ENCODE peak calls at places on chromosome 10, in seven cellular contexts. O is HCT116, X is HepG2, F is SK-N-SH, N is GM12878, L is K562, I is H1. A is an unnamed sample.

GRCh38 chr10:131310054-131310903 is 1.2 kb downstream of the TCERG1L start:
- DNase-seq in O (no peak), X (no peak), F (no peak), N (no peak), L (peak), I (no peak), A (no peak)

GRCh38 chr10:100730739-100731602 is 14.4 kb upstream of the PAX2 start:
- DNase-seq in O (no peak), X (peak), F (peak), N (peak), L (no peak), I (no peak), A (no peak)

GRCh38 chr10:95531041-95531809 is 29.9 kb downstream of the SORBS1 start:
- DNase-seq in O (no peak), X (no peak), F (peak), N (no peak), L (peak), I (no peak), A (no peak)

GRCh38 chr10:47049906-47050305 is 138.7 kb downstream of the PTPN20 start:
- DNase-seq in O (no peak), X (no peak), F (no peak), N (no peak), L (no peak), I (no peak), A (no peak)

GRCh38 chr10:3494131-3494878 is 290.7 kb downstream of the KLF6 start:
- DNase-seq in O (no peak), X (no peak), F (no peak), N (no peak), L (no peak), I (no peak), A (no peak)

GRCh38 chr10:24390746-24391145 is 181.8 kb downstream of the KIAA1217 start:
- DNase-seq in O (no peak), X (no peak), F (no peak), N (no peak), L (no peak), I (no peak), A (no peak)

GRCh38 chr10:71621783-71622526 is 97.6 kb downstream of the C10orf105 start:
- DNase-seq in O (peak), X (peak), F (no peak), N (no peak), L (no peak), I (no peak), A (no peak)

GRCh38 chr10:38730076-38730475 is 635.9 kb downstream of the ZNF37A start:
- DNase-seq in O (no peak), X (no peak), F (no peak), N (no peak), L (no peak), I (no peak), A (no peak)

GRCh38 chr10:37947526-37947925 is 28.9 kb downstream of the ZNF25 start:
- DNase-seq in O (no peak), X (no peak), F (no peak), N (no peak), L (no peak), I (no peak), A (no peak)

GRCh38 chr10:31761156-31761555 is 167.5 kb downstream of the ARHGAP12 start:
- DNase-seq in O (no peak), X (no peak), F (no peak), N (no peak), L (no peak), I (no peak), A (no peak)

GRCh38 chr10:72387187-72387586 is 32.5 kb upstream of the DNAJB12 start:
- DNase-seq in O (no peak), X (no peak), F (no peak), N (no peak), L (no peak), I (no peak), A (no peak)

GRCh38 chr10:8050561-8051108 is 3.9 kb upstream of the GATA3 start:
- DNase-seq in O (no peak), X (peak), F (no peak), N (no peak), L (no peak), I (no peak), A (no peak)

GRCh38 chr10:79146611-79147130 is 77.9 kb downstream of the ZMIZ1 start:
- DNase-seq in O (no peak), X (no peak), F (no peak), N (no peak), L (no peak), I (no peak), A (no peak)

GRCh38 chr10:57338823-57339558 is 928.7 kb downstream of the IPMK start:
- DNase-seq in O (no peak), X (peak), F (peak), N (peak), L (peak), I (no peak), A (peak)

GRCh38 chr10:74072503-74072902 is 74.6 kb downstream of the VCL start:
- DNase-seq in O (peak), X (no peak), F (no peak), N (no peak), L (no peak), I (no peak), A (no peak)

GRCh38 chr10:95728535-95728934 is 27.4 kb upstream of the ENTPD1 start:
- DNase-seq in O (no peak), X (no peak), F (no peak), N (no peak), L (no peak), I (no peak), A (peak)

GRCh38 chr10:75469018-75469616 is 37.7 kb downstream of the LRMDA start:
- DNase-seq in O (no peak), X (peak), F (no peak), N (no peak), L (no peak), I (no peak), A (no peak)

GRCh38 chr10:119659951-119660350 is 8.8 kb downstream of the BAG3 start:
- DNase-seq in O (no peak), X (peak), F (no peak), N (no peak), L (no peak), I (no peak), A (no peak)

GRCh38 chr10:16967000-16967865 is 150.0 kb upstream of the RSU1 start:
- DNase-seq in O (no peak), X (no peak), F (no peak), N (no peak), L (no peak), I (no peak), A (no peak)

GRCh38 chr10:78763651-78764395 is 304.9 kb upstream of the ZMIZ1 start:
- DNase-seq in O (no peak), X (no peak), F (no peak), N (no peak), L (no peak), I (no peak), A (no peak)

GRCh38 chr10:80407836-80408197 is 534 bp upstream of the PRXL2A start:
- DNase-seq in O (peak), X (peak), F (peak), N (no peak), L (no peak), I (no peak), A (peak)

GRCh38 chr10:8040651-8041050 is 13.8 kb upstream of the GATA3 start:
- DNase-seq in O (no peak), X (no peak), F (no peak), N (no peak), L (no peak), I (no peak), A (no peak)

GRCh38 chr10:12348870-12349627 is at the start of gene CAMK1D:
- DNase-seq in O (no peak), X (no peak), F (peak), N (no peak), L (peak), I (peak), A (peak)

GRCh38 chr10:122301055-122301810 is 30.1 kb downstream of the BTBD16 start:
- DNase-seq in O (no peak), X (no peak), F (no peak), N (no peak), L (no peak), I (no peak), A (no peak)

GRCh38 chr10:3427846-3428442 is 255.4 kb upstream of the PITRM1 start:
- DNase-seq in O (no peak), X (no peak), F (no peak), N (no peak), L (no peak), I (no peak), A (no peak)

GRCh38 chr10:46091080-46091833 is 45.2 kb upstream of the MSMB start:
- DNase-seq in O (no peak), X (no peak), F (no peak), N (no peak), L (no peak), I (no peak), A (no peak)

GRCh38 chr10:35963685-35964084 is 321.6 kb upstream of the FZD8 start:
- DNase-seq in O (no peak), X (no peak), F (no peak), N (no peak), L (no peak), I (no peak), A (no peak)

GRCh38 chr10:3468919-3469638 is 296.5 kb upstream of the PITRM1 start:
- DNase-seq in O (peak), X (no peak), F (no peak), N (no peak), L (no peak), I (no peak), A (peak)

GRCh38 chr10:79376078-79376628 is 28.9 kb downstream of the PPIF start:
- DNase-seq in O (no peak), X (no peak), F (no peak), N (no peak), L (no peak), I (no peak), A (no peak)

GRCh38 chr10:117431160-117431559 is 55.9 kb upstream of the PDZD8 start:
- DNase-seq in O (peak), X (no peak), F (no peak), N (no peak), L (no peak), I (no peak), A (no peak)

GRCh38 chr10:128186959-128187787 is 61.0 kb upstream of the MKI67 start:
- DNase-seq in O (no peak), X (no peak), F (peak), N (no peak), L (no peak), I (no peak), A (no peak)

GRCh38 chr10:117221156-117221711 is 19.7 kb upstream of the SLC18A2 start:
- DNase-seq in O (peak), X (peak), F (peak), N (no peak), L (no peak), I (no peak), A (no peak)

GRCh38 chr10:71710519-71710918 is 9.1 kb downstream of the C10orf105 start:
- DNase-seq in O (no peak), X (no peak), F (no peak), N (no peak), L (no peak), I (no peak), A (no peak)

DNA sequence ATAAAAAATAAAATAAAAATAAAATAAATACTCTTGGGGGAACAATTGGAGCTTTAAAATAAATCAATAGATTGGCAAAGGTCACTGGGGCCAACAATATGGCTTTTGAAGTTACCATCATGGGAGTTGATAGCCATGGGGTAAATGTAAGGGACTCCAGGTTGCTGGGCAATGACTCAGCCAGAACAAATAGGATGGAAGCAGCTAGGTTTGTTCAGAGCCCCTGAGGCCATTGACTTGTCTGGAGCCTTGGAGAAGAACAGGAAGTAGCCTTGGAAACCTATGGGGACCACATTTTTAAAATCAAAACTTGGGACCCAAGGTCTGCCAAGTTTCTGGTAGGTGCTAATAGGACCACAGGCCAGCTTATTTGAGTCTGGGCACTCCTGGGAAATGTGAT is 20.2 kb upstream of the FRA10AC1 start:
- DNase-seq in O (no peak), X (no peak), F (no peak), N (no peak), L (no peak), I (no peak), A (peak)
- TF ChIP-seq JUND in O (no peak), X (no peak), F (no peak), N (no peak), L (no peak), I (no peak), A (no peak)

GRCh38 chr10:13945760-13946460 is 359.1 kb downstream of the PRPF18 start:
- DNase-seq in O (no peak), X (no peak), F (no peak), N (no peak), L (no peak), I (no peak), A (no peak)
- TF ChIP-seq JUND in O (no peak), X (no peak), F (no peak), N (no peak), L (no peak), I (no peak), A (no peak)

DNA sequence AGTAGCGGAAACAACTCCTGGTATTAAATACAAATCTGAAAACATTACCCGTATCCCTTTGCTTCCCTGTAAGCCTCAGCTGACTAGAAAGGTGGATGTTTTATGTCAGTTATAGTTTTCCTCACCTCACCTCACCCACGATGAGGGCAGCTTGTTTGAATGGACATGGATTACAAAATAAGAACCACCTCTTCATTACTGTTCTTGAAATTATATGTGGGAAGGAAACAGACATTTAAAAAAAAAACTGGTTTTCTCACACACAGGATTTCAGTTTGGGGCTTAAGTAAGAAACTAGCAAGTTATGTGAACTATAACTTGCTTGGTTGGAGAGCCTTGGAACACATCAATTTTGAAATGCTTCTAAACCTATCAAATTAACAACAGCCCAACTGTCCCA is 232.9 kb upstream of the CCDC6 start:
- DNase-seq in O (no peak), X (no peak), F (no peak), N (no peak), L (no peak), I (no peak), A (peak)
- TF ChIP-seq JUND in O (no peak), X (no peak), F (no peak), N (no peak), L (no peak), I (no peak), A (no peak)

DNA sequence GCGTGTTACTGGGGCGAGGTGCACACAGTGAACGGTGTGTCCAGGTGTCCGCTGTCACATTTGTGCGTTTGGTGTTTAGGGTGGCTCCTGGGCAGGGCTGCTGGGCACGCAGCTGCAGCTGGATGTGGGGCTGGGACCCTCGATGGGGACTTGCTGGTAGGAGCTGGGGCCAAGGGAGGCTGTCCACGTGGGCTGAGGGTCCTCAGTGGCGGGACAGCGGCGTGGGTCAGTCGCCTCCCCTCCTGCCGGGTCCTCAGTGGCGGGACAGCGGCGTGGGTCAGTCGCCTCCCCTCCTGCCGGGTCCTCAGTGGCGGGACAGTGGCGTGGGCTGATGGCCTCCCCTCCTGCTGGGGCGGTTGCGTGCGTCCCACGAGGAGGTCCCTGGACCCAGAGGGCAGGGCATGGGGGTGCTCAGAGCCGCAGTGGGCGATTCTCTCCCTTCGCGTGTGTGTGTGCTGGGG is 68.5 kb downstream of the INPP5A start:
- DNase-seq in O (no peak), X (no peak), F (no peak), N (no peak), L (no peak), I (no peak), A (no peak)
- TF ChIP-seq JUND in O (no peak), X (no peak), F (no peak), N (no peak), L (no peak), I (no peak), A (no peak)

GRCh38 chr10:68831961-68832455 is 4.7 kb downstream of the STOX1 start:
- DNase-seq in O (no peak), X (no peak), F (no peak), N (no peak), L (no peak), I (no peak), A (peak)

GRCh38 chr10:68828833-68829232 is 1.5 kb downstream of the STOX1 start:
- DNase-seq in O (no peak), X (no peak), F (no peak), N (no peak), L (no peak), I (no peak), A (no peak)

GRCh38 chr10:68829952-68830351 is 2.6 kb downstream of the STOX1 start:
- DNase-seq in O (no peak), X (no peak), F (no peak), N (no peak), L (no peak), I (no peak), A (no peak)

GRCh38 chr10:68829494-68829893 is 2.2 kb downstream of the STOX1 start:
- DNase-seq in O (no peak), X (no peak), F (no peak), N (no peak), L (no peak), I (no peak), A (no peak)

GRCh38 chr10:68826764-68827591 is at the start of gene STOX1:
- DNase-seq in O (peak), X (peak), F (peak), N (no peak), L (peak), I (peak), A (peak)
- TF ChIP-seq JUND in O (no peak), X (no peak), F (no peak), N (no peak), L (no peak), I (no peak), A (no peak)

GRCh38 chr10:86649471-86650150 is 4.7 kb upstream of the OPN4 start:
- DNase-seq in O (no peak), X (no peak), F (peak), N (no peak), L (no peak), I (no peak), A (no peak)

GRCh38 chr10:86648706-86649426 is 5.5 kb upstream of the OPN4 start:
- DNase-seq in O (no peak), X (no peak), F (peak), N (no peak), L (no peak), I (no peak), A (peak)

GRCh38 chr10:86651631-86652331 is 2.6 kb upstream of the OPN4 start:
- DNase-seq in O (no peak), X (no peak), F (peak), N (no peak), L (no peak), I (no peak), A (no peak)

GRCh38 chr10:86651021-86651471 is 3.3 kb upstream of the OPN4 start:
- DNase-seq in O (no peak), X (no peak), F (no peak), N (no peak), L (no peak), I (no peak), A (no peak)

DNA sequence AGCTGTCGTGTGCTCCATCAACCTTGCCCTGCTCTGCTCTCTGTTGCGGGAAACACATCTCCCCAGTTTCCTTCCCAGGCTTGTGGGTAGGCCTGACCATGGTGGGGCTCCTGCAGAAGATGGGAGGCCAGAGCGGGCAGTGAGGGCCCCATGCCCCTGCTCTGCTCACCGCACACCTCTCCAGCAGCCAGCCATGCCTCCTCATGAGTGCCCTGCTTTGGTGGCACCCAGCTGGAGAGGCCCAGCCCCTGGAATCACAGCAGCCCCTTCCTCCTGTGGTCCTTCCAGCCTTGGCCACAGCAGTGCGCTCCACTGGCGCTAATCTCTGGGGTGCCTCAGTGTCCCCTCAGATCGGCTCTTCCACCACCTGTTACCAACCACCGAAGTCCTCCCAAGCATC is 4.2 kb upstream of the OPN4 start:
- DNase-seq in O (no peak), X (no peak), F (peak), N (no peak), L (no peak), I (no peak), A (no peak)
- TF ChIP-seq JUND in O (no peak), X (no peak), F (no peak), N (no peak), L (no peak), I (no peak), A (no peak)

GRCh38 chr10:20988357-20988983 is 91.4 kb upstream of the NEBL start:
- DNase-seq in O (no peak), X (peak), F (no peak), N (no peak), L (no peak), I (no peak), A (no peak)

GRCh38 chr10:20986049-20986448 is 88.9 kb upstream of the NEBL start:
- DNase-seq in O (no peak), X (peak), F (no peak), N (no peak), L (no peak), I (no peak), A (no peak)

GRCh38 chr10:20993387-20994170 is 96.5 kb upstream of the NEBL start:
- DNase-seq in O (no peak), X (no peak), F (no peak), N (no peak), L (peak), I (no peak), A (no peak)

GRCh38 chr10:20991526-20991925 is 94.4 kb upstream of the NEBL start:
- DNase-seq in O (no peak), X (peak), F (no peak), N (no peak), L (no peak), I (no peak), A (no peak)

GRCh38 chr10:20990604-20991003 is 93.5 kb upstream of the NEBL start:
- DNase-seq in O (no peak), X (no peak), F (no peak), N (no peak), L (no peak), I (no peak), A (no peak)
- TF ChIP-seq JUND in O (no peak), X (no peak), F (no peak), N (no peak), L (no peak), I (no peak), A (no peak)

GRCh38 chr10:30118590-30118989 is 59.2 kb upstream of the JCAD start:
- DNase-seq in O (no peak), X (peak), F (no peak), N (no peak), L (no peak), I (no peak), A (no peak)
- TF ChIP-seq JUND in O (no peak), X (no peak), F (no peak), N (no peak), L (no peak), I (no peak), A (no peak)

GRCh38 chr10:64091889-64092288 is 570.7 kb downstream of the REEP3 start:
- DNase-seq in O (no peak), X (peak), F (peak), N (no peak), L (no peak), I (no peak), A (peak)
- TF ChIP-seq JUND in O (no peak), X (no peak), F (no peak), N (no peak), L (no peak), I (no peak), A (no peak)